ENCODE peak calls at places on chromosomes 13 and 19, in six cellular contexts. L is dermis blood vessel endothelial cell, E is AG09319, I is NCI-H1105, X is NCI-H1092, F is tibial nerve. M is an unnamed sample.

GRCh38 chr19:37931941-37932655 is 25.1 kb downstream of the SIPA1L3 start:
- DNase-seq in L (peak; percentile 66), E (no peak), I (peak; percentile 85), X (peak; percentile 58), F (no peak), M (peak; percentile 86)

GRCh38 chr13:53782400-53783030 is 753.9 kb downstream of the OLFM4 start:
- DNase-seq in L (peak; percentile 43), E (no peak), I (peak; percentile 65), X (peak; percentile 57), F (no peak), M (peak; percentile 62)

GRCh38 chr13:96700657-96701056 is 293.6 kb downstream of the OXGR1 start:
- DNase-seq in L (no peak), E (no peak), I (no peak), X (no peak), F (no peak), M (no peak)

GRCh38 chr19:30227661-30228112 is 144.5 kb upstream of the ZNF536 start:
- DNase-seq in L (peak; percentile 74), E (no peak), I (peak; percentile 78), X (no peak), F (no peak), M (peak; percentile 6)

GRCh38 chr13:86945596-86945995 is 725.6 kb upstream of the SLITRK5 start:
- DNase-seq in L (no peak), E (no peak), I (no peak), X (no peak), F (no peak), M (no peak)

GRCh38 chr19:35882074-35882832 is 13.9 kb downstream of the APLP1 start:
- DNase-seq in L (peak; percentile 83), E (peak; percentile 64), I (peak; percentile 14), X (peak; percentile 49), F (no peak), M (peak; percentile 54)

GRCh38 chr19:49447485-49448431 is 3.9 kb downstream of the PIH1D1 start:
- DNase-seq in L (peak; percentile 25), E (no peak), I (no peak), X (no peak), F (no peak), M (no peak)

GRCh38 chr13:32446778-32447465 is 19.0 kb upstream of the N4BP2L1 start:
- DNase-seq in L (no peak), E (no peak), I (no peak), X (no peak), F (no peak), M (no peak)

GRCh38 chr19:43820098-43820860 is 6.8 kb upstream of the ZNF283 start:
- DNase-seq in L (peak; percentile 35), E (no peak), I (no peak), X (no peak), F (no peak), M (no peak)

GRCh38 chr13:73782781-73783180 is 351.4 kb downstream of the KLF12 start:
- DNase-seq in L (no peak), E (no peak), I (no peak), X (no peak), F (no peak), M (peak; percentile 30)

GRCh38 chr19:7703332-7703731 is 1.4 kb upstream of the FCER2 start:
- DNase-seq in L (no peak), E (no peak), I (no peak), X (no peak), F (no peak), M (no peak)

GRCh38 chr19:43132696-43133095 is 50.2 kb upstream of the PSG2 start:
- DNase-seq in L (no peak), E (no peak), I (no peak), X (no peak), F (no peak), M (no peak)

M was measured in NCI-H774.